ENCODE peak calls at places on chromosomes 16 and 17, in five cellular contexts. I, T, B, F and C are unnamed samples.

GRCh38 chr16:87826798-87827587 is 42.3 kb downstream of the SLC7A5 start:
- DNase-seq in I (no peak), T (no peak), B (no peak), F (no peak), C (no peak)

GRCh38 chr16:55009581-55009980 is 78.9 kb downstream of the IRX5 start:
- DNase-seq in I (no peak), T (no peak), B (no peak), F (no peak), C (no peak)

GRCh38 chr17:43994272-43995149 is 9.9 kb upstream of the NAGS start:
- DNase-seq in I (peak; percentile 27), T (peak; percentile 54), B (peak; percentile 77), F (no peak), C (no peak)

GRCh38 chr17:27878776-27879562 is 14.2 kb downstream of the LYRM9 start:
- DNase-seq in I (no peak), T (no peak), B (no peak), F (no peak), C (peak; percentile 33)

GRCh38 chr16:87806246-87806607 is 40.4 kb upstream of the KLHDC4 start:
- DNase-seq in I (no peak), T (no peak), B (no peak), F (no peak), C (no peak)

GRCh38 chr16:59754854-59755253 is 1020.7 kb upstream of the GOT2 start:
- DNase-seq in I (no peak), T (no peak), B (no peak), F (no peak), C (no peak)

GRCh38 chr17:20066253-20066652 is 57.1 kb downstream of the SPECC1 start:
- DNase-seq in I (no peak), T (no peak), B (peak; percentile 86), F (no peak), C (no peak)

GRCh38 chr17:67779098-67779672 is 46.1 kb upstream of the BPTF start:
- DNase-seq in I (no peak), T (no peak), B (no peak), F (peak; percentile 6), C (no peak)

GRCh38 chr17:82938486-82939212 is 98.8 kb upstream of the ZNF750 start:
- DNase-seq in I (no peak), T (no peak), B (peak; percentile 50), F (no peak), C (no peak)

GRCh38 chr17:64385187-64386083 is 5.2 kb downstream of the PECAM1 start:
- DNase-seq in I (no peak), T (no peak), B (peak; percentile 88), F (no peak), C (no peak)

GRCh38 chr17:38333635-38334295 is 10.0 kb downstream of the GPR179 start:
- DNase-seq in I (no peak), T (no peak), B (no peak), F (no peak), C (peak; percentile 3)

GRCh38 chr17:72843591-72843990 is 248.9 kb downstream of the SLC39A11 start:
- DNase-seq in I (no peak), T (no peak), B (no peak), F (no peak), C (no peak)

GRCh38 chr16:6096931-6097665 is 999.5 kb upstream of the EEF2KMT start:
- DNase-seq in I (no peak), T (no peak), B (no peak), F (no peak), C (no peak)

GRCh38 chr16:47499700-47500264 is 38.7 kb downstream of the PHKB start:
- DNase-seq in I (no peak), T (no peak), B (no peak), F (no peak), C (no peak)